ENCODE peak calls at places on chromosomes 1 and 21, in four cellular contexts. T is Panc1, A is RWPE1, X is breast epithelium. Y is an unnamed sample.

GRCh38 chr1:165011947-165012346 is 344.6 kb downstream of the LMX1A start:
- DNase-seq in T (no peak), A (no peak), X (no peak), Y (no peak)

GRCh38 chr1:71015745-71016144 is 31.9 kb downstream of the PTGER3 start:
- DNase-seq in T (no peak), A (no peak), X (no peak), Y (no peak)

GRCh38 chr1:163173121-163173520 is 29.6 kb downstream of the RGS5 start:
- DNase-seq in T (no peak), A (no peak), X (no peak), Y (no peak)

GRCh38 chr1:84907095-84907827 is 14.3 kb upstream of the LPAR3 start:
- DNase-seq in T (no peak), A (peak; percentile 54), X (no peak), Y (no peak)

GRCh38 chr21:45283019-45283610 is 4.6 kb downstream of the POFUT2 start:
- DNase-seq in T (no peak), A (no peak), X (peak; percentile 27), Y (no peak)

GRCh38 chr1:156836041-156836654 is 19.5 kb upstream of the SH2D2A start:
- DNase-seq in T (no peak), A (no peak), X (no peak), Y (no peak)

GRCh38 chr21:29029524-29029923 is 5.1 kb downstream of the USP16 start:
- DNase-seq in T (no peak), A (no peak), X (no peak), Y (no peak)

GRCh38 chr21:32214654-32215305 is 64.1 kb downstream of the MIS18A start:
- DNase-seq in T (no peak), A (no peak), X (no peak), Y (no peak)

GRCh38 chr1:93029317-93029716 is 49.8 kb upstream of the MTF2 start:
- DNase-seq in T (no peak), A (no peak), X (no peak), Y (no peak)

GRCh38 chr1:208225954-208226937 is 17.9 kb downstream of the PLXNA2 start:
- DNase-seq in T (no peak), A (no peak), X (no peak), Y (no peak)

GRCh38 chr1:169928438-169929209 is 34.9 kb upstream of the SCYL3 start:
- DNase-seq in T (peak; percentile 24), A (peak; percentile 26), X (no peak), Y (peak; percentile 16)

GRCh38 chr1:102032534-102032933 is 35.8 kb upstream of the OLFM3 start:
- DNase-seq in T (no peak), A (no peak), X (no peak), Y (no peak)

GRCh38 chr1:103267271-103267670 is 158.9 kb upstream of the COL11A1 start:
- DNase-seq in T (no peak), A (no peak), X (no peak), Y (no peak)

GRCh38 chr1:233614173-233614742 is 352 bp downstream of the KCNK1 start:
- DNase-seq in T (no peak), A (peak; percentile 51), X (peak; percentile 62), Y (no peak)

GRCh38 chr21:45995686-45996179 is 14.2 kb downstream of the COL6A1 start:
- DNase-seq in T (no peak), A (peak; percentile 53), X (peak; percentile 49), Y (no peak)

DNA sequence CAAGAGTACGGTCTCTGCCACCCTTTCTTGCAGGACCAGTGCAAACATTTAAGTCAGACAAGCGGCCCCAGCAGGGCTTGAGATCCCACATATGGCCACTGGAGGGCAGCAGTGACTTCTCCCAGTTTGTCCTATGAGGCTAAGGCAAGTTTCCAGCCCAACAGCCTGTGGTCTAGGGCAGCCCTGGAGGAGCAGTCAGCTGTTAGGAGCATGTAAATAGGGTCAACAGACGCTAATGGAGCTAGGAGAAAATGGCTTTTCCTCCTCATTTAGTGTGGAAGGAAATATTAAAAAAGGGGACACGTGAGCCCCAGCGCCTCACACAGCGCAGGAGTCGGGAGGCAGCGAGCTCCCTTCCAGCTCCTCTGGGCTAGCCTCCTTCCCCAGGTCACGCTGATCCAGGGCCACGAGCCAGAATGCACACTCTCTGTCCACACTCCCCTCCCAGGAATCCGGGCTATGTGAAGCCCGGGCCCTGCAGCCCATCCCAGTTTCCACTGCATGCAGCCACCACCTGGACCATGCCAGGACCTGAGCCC is 95.6 kb downstream of the LAMC2 start:
- DNase-seq in T (peak; percentile 88), A (peak; percentile 77), X (peak; percentile 92), Y (peak; percentile 90)
- H3K27ac ChIP-seq in T (no peak overlapping the region), A (peak overlapping the region; percentile 94), X (peak overlapping the region; percentile 86), Y (peak overlapping the region; percentile 2)

DNA sequence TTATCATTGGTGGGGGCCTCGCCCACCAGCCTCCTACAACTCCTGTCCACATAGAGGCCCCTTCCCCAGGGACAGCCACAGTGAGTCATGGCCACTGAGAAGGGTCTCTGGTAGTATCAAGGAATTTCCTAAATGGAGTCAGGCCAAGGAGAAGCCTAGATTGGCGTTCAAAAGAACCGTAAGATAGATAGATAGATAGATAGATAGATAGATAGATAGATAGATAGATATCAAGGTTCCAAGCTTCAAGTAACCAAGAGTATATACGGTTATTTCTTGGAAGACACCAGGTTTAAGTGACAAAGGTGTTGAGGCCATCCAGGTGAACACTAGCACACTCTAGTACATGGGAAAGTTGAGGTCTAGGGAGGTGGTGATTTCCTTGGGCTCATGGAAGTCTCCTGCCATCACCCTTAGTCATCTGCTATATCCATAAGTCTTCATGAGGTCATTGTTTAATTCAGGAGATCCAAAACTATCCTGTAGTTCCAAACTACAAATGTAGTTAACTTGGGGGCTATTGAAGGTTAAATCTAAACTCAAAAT is 121.5 kb downstream of the SYT2 start:
- DNase-seq in T (no peak), A (no peak), X (no peak), Y (no peak)
- H3K27ac ChIP-seq in T (peak overlapping the region; percentile 18), A (peak overlapping the region; percentile 85), X (peak overlapping the region; percentile 95), Y (peak overlapping the region; percentile 98)

GRCh38 chr1:33168556-33169289 is 13.1 kb downstream of the TRIM62 start:
- DNase-seq in T (no peak), A (no peak), X (no peak), Y (no peak)
- H3K27ac ChIP-seq in T (no peak overlapping the region), A (no peak overlapping the region), X (no peak overlapping the region), Y (peak overlapping the region; percentile 52)

DNA sequence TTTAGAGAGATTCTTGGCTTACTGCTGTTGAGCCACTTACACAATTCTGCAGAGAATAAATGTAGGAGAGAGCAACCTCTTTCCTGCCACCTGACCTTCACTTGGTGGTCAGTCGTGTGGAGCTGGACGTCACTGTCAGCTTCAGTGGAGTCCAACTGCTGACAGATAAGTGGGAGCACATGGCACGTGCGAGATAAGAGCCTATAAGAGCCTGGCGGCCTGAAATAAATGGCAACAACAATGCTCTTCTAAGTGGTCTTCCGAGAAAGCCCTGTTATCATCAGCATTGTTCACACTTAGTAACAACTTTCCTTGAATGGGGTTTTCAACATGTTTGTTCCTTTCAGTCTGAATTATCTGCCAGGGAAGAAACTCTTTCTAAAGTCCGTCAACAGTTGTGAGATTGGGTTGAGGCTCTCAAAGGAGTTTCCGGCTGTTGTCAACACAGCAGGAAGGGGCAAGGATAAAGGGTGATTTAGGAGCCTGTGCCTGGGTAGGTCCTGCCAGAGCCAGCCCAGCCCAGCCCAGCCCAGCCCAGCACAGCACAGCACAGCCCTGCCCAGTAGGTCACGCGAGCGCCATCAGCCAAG is 57.2 kb upstream of the RUNX1 start:
- DNase-seq in T (no peak), A (no peak), X (no peak), Y (no peak)
- H3K27ac ChIP-seq in T (no peak overlapping the region), A (no peak overlapping the region), X (no peak overlapping the region), Y (no peak overlapping the region)

DNA sequence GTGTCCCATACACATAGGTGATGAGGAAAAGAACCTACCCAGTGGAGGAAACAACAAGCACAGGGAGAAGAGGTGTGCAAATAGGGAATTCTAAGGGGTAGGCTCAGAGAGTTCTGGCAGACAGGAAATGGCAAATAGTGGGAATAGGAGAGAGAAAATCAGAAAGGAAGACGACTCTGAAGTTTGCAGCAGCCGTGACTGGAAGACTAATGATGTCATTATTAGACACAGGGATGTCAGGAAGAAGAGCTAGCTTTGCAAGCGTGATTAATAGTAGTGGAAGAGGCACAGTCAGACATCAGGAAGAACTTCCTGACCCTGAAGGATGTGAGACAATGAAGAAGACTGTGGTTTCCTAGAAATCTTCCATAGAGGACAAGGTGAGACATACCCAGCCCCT is 21.1 kb downstream of the DLGAP3 start:
- DNase-seq in T (no peak), A (no peak), X (no peak), Y (no peak)
- H3K27ac ChIP-seq in T (no peak overlapping the region), A (no peak overlapping the region), X (no peak overlapping the region), Y (no peak overlapping the region)

GRCh38 chr21:18228060-18228739 is 16.4 kb upstream of the CHODL start:
- DNase-seq in T (no peak), A (no peak), X (no peak), Y (no peak)
- H3K27ac ChIP-seq in T (no peak overlapping the region), A (no peak overlapping the region), X (no peak overlapping the region), Y (no peak overlapping the region)

DNA sequence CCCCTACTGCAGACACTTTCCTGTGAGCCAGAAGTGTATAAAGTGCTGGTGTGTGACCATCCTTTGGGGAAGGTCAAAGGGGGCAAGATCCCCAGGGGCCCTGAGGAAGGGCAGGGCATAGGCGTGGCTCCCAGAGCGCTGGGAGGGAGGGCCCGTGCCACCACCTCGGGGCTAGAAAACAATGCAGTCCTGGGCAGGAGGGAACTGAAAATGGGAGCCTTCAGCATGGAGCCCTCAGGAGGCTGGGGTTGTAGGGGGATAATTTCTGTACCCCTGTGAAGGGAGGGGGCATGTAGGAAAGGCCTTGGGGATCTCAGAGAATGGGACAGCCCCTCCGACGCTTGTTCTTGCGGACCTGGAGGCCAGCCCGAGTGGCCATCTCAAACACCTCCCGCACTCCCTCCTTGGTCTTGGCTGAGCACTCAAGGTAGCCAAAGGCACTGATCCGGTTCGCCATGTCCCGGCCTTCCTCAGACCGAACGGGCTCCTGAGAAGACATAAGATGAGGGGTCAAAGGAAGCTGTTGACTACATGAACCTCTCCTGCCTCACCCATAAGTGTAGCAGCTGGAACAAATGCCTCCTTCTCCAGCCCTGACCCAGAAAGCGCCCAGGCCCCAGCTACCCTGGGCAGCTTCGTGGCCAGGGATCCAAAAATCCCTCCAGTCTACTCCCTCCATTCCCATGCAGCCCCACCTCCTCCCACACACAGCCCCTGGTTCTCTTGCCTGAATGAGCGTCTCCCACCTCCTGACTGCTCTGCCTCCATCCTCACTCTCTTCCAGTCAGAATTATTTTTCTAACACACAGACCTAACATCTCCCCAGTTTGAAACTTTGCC is 5.5 kb downstream of the RHOC start:
- DNase-seq in T (no peak), A (no peak), X (no peak), Y (no peak)
- H3K27ac ChIP-seq in T (peak overlapping the region; percentile 66), A (peak overlapping the region; percentile 96), X (peak overlapping the region; percentile 99), Y (peak overlapping the region; percentile 92)

GRCh38 chr1:200625381-200625824 is 4.9 kb upstream of the KIF14 start:
- DNase-seq in T (no peak), A (peak; percentile 68), X (no peak), Y (no peak)
- H3K27ac ChIP-seq in T (no peak overlapping the region), A (no peak overlapping the region), X (no peak overlapping the region), Y (no peak overlapping the region)

DNA sequence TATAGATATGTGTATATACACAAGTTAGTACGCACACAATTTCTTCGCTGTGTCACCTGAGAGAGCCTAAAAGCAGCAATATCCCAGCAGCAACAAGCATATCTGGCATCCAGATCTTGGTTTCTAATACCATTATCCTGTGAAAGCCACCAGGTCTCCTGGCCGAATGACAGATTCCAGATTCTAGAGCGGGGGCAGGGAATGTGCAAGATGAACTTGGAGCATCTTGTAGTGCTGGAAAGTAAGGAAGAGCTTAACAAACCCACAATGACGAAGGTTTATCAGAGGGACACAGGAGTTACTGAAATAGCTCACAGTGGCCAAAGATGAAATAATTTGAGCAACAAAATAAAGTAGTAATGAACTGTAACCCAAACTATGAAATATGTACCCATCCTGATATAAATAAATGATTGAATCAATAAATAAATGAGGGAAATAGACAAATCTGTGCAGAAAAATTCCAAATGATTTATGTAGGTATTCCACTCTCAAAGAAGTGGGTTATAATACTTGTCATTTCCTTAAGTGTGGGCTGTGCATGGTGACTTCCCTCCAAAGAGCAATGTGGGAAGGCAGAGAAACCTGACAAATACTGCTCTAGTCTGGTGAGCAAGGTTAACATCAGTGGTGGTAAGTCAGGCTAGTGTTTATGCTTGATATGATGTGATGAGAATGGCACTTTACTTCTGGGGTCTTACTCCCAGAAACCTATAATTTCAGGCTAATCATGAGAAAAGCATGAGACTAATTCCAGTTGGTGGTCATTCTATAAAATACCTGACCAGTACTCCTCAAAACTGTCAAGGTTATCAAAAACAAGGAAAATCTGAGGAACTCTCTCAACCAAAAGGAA is 67.9 kb downstream of the LRRC8D start:
- DNase-seq in T (no peak), A (no peak), X (no peak), Y (no peak)
- H3K27ac ChIP-seq in T (no peak overlapping the region), A (peak overlapping the region; percentile 94), X (no peak overlapping the region), Y (no peak overlapping the region)